ENCODE peak calls at places on chromosome 2, in five cellular contexts. D is A549, R is HepG2, P is GM12878, K is H1. B is an unnamed sample.

GRCh38 chr2:43171789-43172188 is 54.6 kb downstream of the ZFP36L2 start:
- DNase-seq in D (no peak), R (peak), P (no peak), K (no peak), B (peak)

GRCh38 chr2:155815851-155816250 is 516.7 kb downstream of the NR4A2 start:
- DNase-seq in D (no peak), R (peak), P (peak), K (peak), B (peak)

GRCh38 chr2:148515976-148516375 is 128.6 kb upstream of the EPC2 start:
- DNase-seq in D (no peak), R (no peak), P (no peak), K (no peak), B (no peak)

GRCh38 chr2:28952806-28953190 is 28.3 kb upstream of the TOGARAM2 start:
- DNase-seq in D (no peak), R (no peak), P (no peak), K (no peak), B (peak)

GRCh38 chr2:8090748-8091700 is 590.8 kb upstream of the ID2 start:
- DNase-seq in D (peak), R (peak), P (peak), K (no peak), B (peak)

GRCh38 chr2:17780546-17780945 is 26.6 kb downstream of the GEN1 start:
- DNase-seq in D (no peak), R (no peak), P (no peak), K (no peak), B (no peak)

GRCh38 chr2:217070043-217070430 is 210.2 kb upstream of the TNP1 start:
- DNase-seq in D (no peak), R (no peak), P (no peak), K (no peak), B (no peak)

GRCh38 chr2:39989888-39990287 is 210.8 kb upstream of the THUMPD2 start:
- DNase-seq in D (no peak), R (no peak), P (no peak), K (no peak), B (no peak)

GRCh38 chr2:127082974-127083373 is 24.0 kb downstream of the BIN1 start:
- DNase-seq in D (no peak), R (no peak), P (no peak), K (no peak), B (no peak)

GRCh38 chr2:28649481-28650260 is 102.0 kb upstream of the PPP1CB start:
- DNase-seq in D (no peak), R (peak), P (no peak), K (no peak), B (no peak)

DNA sequence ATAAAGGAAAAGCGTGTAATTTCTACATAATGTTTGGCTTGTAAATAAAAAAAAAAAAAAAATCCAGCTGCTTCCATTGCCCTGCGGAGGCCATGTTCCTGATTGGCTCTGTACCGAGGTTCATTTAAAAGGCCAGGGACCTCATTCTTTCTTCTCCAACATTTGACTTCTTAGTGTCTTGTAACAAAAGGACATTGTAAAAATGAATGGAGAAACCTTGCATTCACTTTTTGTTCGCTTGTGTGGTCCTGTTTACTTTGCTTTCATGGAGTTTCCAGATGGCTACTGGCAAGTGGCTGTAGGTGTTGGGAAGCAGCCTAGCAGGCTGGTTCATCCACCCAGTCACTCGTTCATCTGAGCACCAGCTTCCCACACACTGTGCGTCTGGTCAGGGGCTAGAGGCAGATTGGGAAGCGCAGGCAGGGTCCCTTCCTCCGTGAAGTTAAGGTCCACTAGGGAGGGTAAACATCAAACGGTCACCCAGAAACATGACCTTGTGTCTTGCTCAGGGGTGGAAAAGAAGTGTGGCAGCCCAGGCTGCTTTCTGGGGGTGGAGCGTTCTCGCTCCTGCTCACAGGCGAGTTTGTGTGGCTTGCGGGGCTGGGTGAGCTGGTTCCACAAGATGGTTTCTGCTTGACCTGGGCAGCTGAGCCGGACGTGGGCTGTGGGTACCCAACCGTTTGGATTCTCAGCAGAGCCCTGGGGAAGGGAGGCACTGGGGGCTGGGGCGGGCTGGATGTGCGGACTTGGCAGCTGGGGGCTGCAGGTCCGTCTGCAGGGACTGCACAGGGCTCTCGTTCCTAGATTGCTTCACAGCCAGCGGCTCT is 260.8 kb downstream of the AGAP1 start:
- DNase-seq in D (no peak), R (no peak), P (no peak), K (no peak), B (no peak)
- TF ChIP-seq KDM1A in D (no peak), R (no peak), P (no peak), K (no peak), B (no peak)

GRCh38 chr2:143068094-143068890 is 60.9 kb upstream of the ARHGAP15 start:
- DNase-seq in D (no peak), R (no peak), P (no peak), K (no peak), B (no peak)

GRCh38 chr2:143071185-143071876 is 57.9 kb upstream of the ARHGAP15 start:
- DNase-seq in D (no peak), R (no peak), P (no peak), K (no peak), B (no peak)

GRCh38 chr2:143075711-143076110 is 53.5 kb upstream of the ARHGAP15 start:
- DNase-seq in D (no peak), R (no peak), P (no peak), K (no peak), B (no peak)

GRCh38 chr2:143070688-143071087 is 58.5 kb upstream of the ARHGAP15 start:
- DNase-seq in D (no peak), R (no peak), P (no peak), K (no peak), B (no peak)
- TF ChIP-seq KDM1A in D (no peak), R (no peak), P (no peak), K (no peak), B (no peak)

GRCh38 chr2:182404102-182404501 is 22.7 kb downstream of the PDE1A start:
- DNase-seq in D (no peak), R (no peak), P (no peak), K (no peak), B (no peak)
- TF ChIP-seq KDM1A in D (no peak), R (no peak), P (no peak), K (no peak), B (no peak)

GRCh38 chr2:16038586-16038985 is 98.2 kb downstream of the MYCN start:
- DNase-seq in D (no peak), R (no peak), P (no peak), K (no peak), B (no peak)
- TF ChIP-seq KDM1A in D (no peak), R (no peak), P (no peak), K (no peak), B (no peak)

GRCh38 chr2:177553176-177553909 is 160.8 kb downstream of the AGPS start:
- DNase-seq in D (no peak), R (no peak), P (no peak), K (no peak), B (no peak)
- TF ChIP-seq KDM1A in D (no peak), R (no peak), P (no peak), K (no peak), B (no peak)

GRCh38 chr2:158130832-158131473 is 29.3 kb downstream of the UPP2 start:
- DNase-seq in D (no peak), R (peak), P (no peak), K (no peak), B (no peak)
- TF ChIP-seq KDM1A in D (no peak), R (no peak), P (no peak), K (no peak), B (no peak)

GRCh38 chr2:241768850-241769249 is 7.8 kb upstream of the GAL3ST2 start:
- DNase-seq in D (no peak), R (no peak), P (no peak), K (no peak), B (no peak)

GRCh38 chr2:241769819-241770184 is 6.8 kb upstream of the GAL3ST2 start:
- DNase-seq in D (no peak), R (no peak), P (no peak), K (no peak), B (peak)

GRCh38 chr2:241767464-241768250 is 9.0 kb upstream of the GAL3ST2 start:
- DNase-seq in D (no peak), R (no peak), P (no peak), K (no peak), B (no peak)

GRCh38 chr2:241770185-241770935 is 6.3 kb upstream of the GAL3ST2 start:
- DNase-seq in D (no peak), R (peak), P (no peak), K (no peak), B (no peak)

GRCh38 chr2:241768251-241768711 is 8.3 kb upstream of the GAL3ST2 start:
- DNase-seq in D (no peak), R (no peak), P (no peak), K (no peak), B (no peak)
- TF ChIP-seq KDM1A in D (no peak), R (no peak), P (no peak), K (no peak), B (no peak)

GRCh38 chr2:100814043-100814442 is 5.9 kb upstream of the NPAS2 start:
- DNase-seq in D (no peak), R (no peak), P (no peak), K (no peak), B (no peak)

GRCh38 chr2:100812573-100812972 is 7.4 kb upstream of the NPAS2 start:
- DNase-seq in D (no peak), R (no peak), P (no peak), K (no peak), B (no peak)

GRCh38 chr2:100813527-100813926 is 6.4 kb upstream of the NPAS2 start:
- DNase-seq in D (no peak), R (no peak), P (no peak), K (no peak), B (no peak)

GRCh38 chr2:100812141-100812540 is 7.8 kb upstream of the NPAS2 start:
- DNase-seq in D (no peak), R (no peak), P (no peak), K (no peak), B (no peak)

DNA sequence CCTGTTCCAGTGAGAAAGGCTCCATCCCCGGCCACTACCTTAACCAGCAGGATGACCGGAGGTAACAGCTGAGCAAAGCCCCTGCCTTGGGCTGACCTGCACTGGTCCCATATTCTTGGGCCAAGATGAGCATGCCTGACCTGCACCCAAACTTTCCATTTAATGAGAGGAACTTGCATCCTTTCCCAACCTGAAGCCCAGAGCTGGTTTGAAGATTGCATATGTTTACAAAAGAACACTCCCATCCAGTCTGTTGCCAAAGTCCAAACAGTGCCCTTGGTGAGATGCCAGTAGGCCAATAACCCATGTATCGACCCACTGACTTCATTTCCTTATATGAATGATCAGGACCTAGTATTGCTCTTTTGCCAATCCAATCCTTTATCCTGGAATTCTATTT is 5.5 kb upstream of the NPAS2 start:
- DNase-seq in D (no peak), R (peak), P (no peak), K (no peak), B (no peak)
- TF ChIP-seq KDM1A in D (no peak), R (peak), P (no peak), K (no peak), B (no peak)

B was measured in K562.